ENCODE peak calls at places on chromosomes 4 and X, in ten cellular contexts. One of them, this sample, is unnamed.
A peak's percentile ranks its signal among the peaks of the same experiment; 100 is the strongest.

GRCh38 chr4:140095694-140096482 is 58.1 kb downstream of the MAML3 start:
- DNase-seq in stimulated activated CD4-positive, alpha-beta T cell treated with anti-CD3 and anti-CD28 coated beads, Interleukin-1b, Interleukin-23, amount 100 ng/mL, for 48 hours: peak; percentile 73
- DNase-seq in neural crest cell: no peak
- DNase-seq in AG08396: peak; percentile 36
- DNase-seq in cardiac fibroblast: peak; percentile 99
- DNase-seq in T-helper 1 cell: peak; percentile 95
- DNase-seq in ELR: peak; percentile 97
- DNase-seq in fibroblast of the conjunctiva: no peak
- DNase-seq in mesenchymal stem cell: peak; percentile 99
- DNase-seq in NAMALWA: no peak
- DNase-seq in this sample: no peak

GRCh38 chr4:139581096-139581495 is 25.1 kb upstream of the SETD7 start:
- DNase-seq in fibroblast of the conjunctiva: no peak
- DNase-seq in NAMALWA: no peak
- DNase-seq in cardiac fibroblast: no peak
- DNase-seq in neural crest cell: no peak
- DNase-seq in AG08396: no peak
- DNase-seq in stimulated activated CD4-positive, alpha-beta T cell treated with anti-CD3 and anti-CD28 coated beads, Interleukin-1b, Interleukin-23, amount 100 ng/mL, for 48 hours: no peak
- DNase-seq in ELR: no peak
- DNase-seq in T-helper 1 cell: no peak
- DNase-seq in mesenchymal stem cell: no peak
- DNase-seq in this sample: no peak

GRCh38 chr4:37454263-37454800 is 209.8 kb downstream of the NWD2 start:
- DNase-seq in cardiac fibroblast: no peak
- DNase-seq in neural crest cell: no peak
- DNase-seq in fibroblast of the conjunctiva: no peak
- DNase-seq in T-helper 1 cell: no peak
- DNase-seq in AG08396: no peak
- DNase-seq in ELR: no peak
- DNase-seq in mesenchymal stem cell: no peak
- DNase-seq in NAMALWA: no peak
- DNase-seq in stimulated activated CD4-positive, alpha-beta T cell treated with anti-CD3 and anti-CD28 coated beads, Interleukin-1b, Interleukin-23, amount 100 ng/mL, for 48 hours: no peak
- DNase-seq in this sample: no peak

GRCh38 chrX:74422576-74423288 is 1.4 kb downstream of the SLC16A2 start:
- DNase-seq in ELR: peak; percentile 70
- DNase-seq in fibroblast of the conjunctiva: peak; percentile 28
- DNase-seq in mesenchymal stem cell: peak; percentile 73
- DNase-seq in T-helper 1 cell: no peak
- DNase-seq in cardiac fibroblast: peak; percentile 48
- DNase-seq in AG08396: peak; percentile 83
- DNase-seq in neural crest cell: peak; percentile 37
- DNase-seq in stimulated activated CD4-positive, alpha-beta T cell treated with anti-CD3 and anti-CD28 coated beads, Interleukin-1b, Interleukin-23, amount 100 ng/mL, for 48 hours: no peak
- DNase-seq in NAMALWA: no peak
- DNase-seq in this sample: no peak

GRCh38 chrX:153646620-153647373 is at the start of gene DUSP9:
- DNase-seq in stimulated activated CD4-positive, alpha-beta T cell treated with anti-CD3 and anti-CD28 coated beads, Interleukin-1b, Interleukin-23, amount 100 ng/mL, for 48 hours: no peak
- DNase-seq in cardiac fibroblast: peak; percentile 15
- DNase-seq in NAMALWA: no peak
- DNase-seq in AG08396: peak; percentile 57
- DNase-seq in mesenchymal stem cell: peak; percentile 12
- DNase-seq in T-helper 1 cell: no peak
- DNase-seq in neural crest cell: no peak
- DNase-seq in ELR: peak; percentile 60
- DNase-seq in fibroblast of the conjunctiva: no peak
- DNase-seq in this sample: no peak

GRCh38 chr4:105186701-105187158 is 40.1 kb downstream of the TET2 start:
- DNase-seq in mesenchymal stem cell: peak; percentile 43
- DNase-seq in cardiac fibroblast: peak; percentile 68
- DNase-seq in T-helper 1 cell: no peak
- DNase-seq in neural crest cell: no peak
- DNase-seq in ELR: peak; percentile 48
- DNase-seq in NAMALWA: no peak
- DNase-seq in AG08396: peak; percentile 10
- DNase-seq in fibroblast of the conjunctiva: no peak
- DNase-seq in stimulated activated CD4-positive, alpha-beta T cell treated with anti-CD3 and anti-CD28 coated beads, Interleukin-1b, Interleukin-23, amount 100 ng/mL, for 48 hours: no peak
- DNase-seq in this sample: no peak

GRCh38 chr4:8037150-8037769 is 97.6 kb upstream of the AFAP1 start:
- DNase-seq in stimulated activated CD4-positive, alpha-beta T cell treated with anti-CD3 and anti-CD28 coated beads, Interleukin-1b, Interleukin-23, amount 100 ng/mL, for 48 hours: no peak
- DNase-seq in NAMALWA: no peak
- DNase-seq in ELR: no peak
- DNase-seq in fibroblast of the conjunctiva: no peak
- DNase-seq in neural crest cell: no peak
- DNase-seq in T-helper 1 cell: no peak
- DNase-seq in mesenchymal stem cell: no peak
- DNase-seq in AG08396: no peak
- DNase-seq in cardiac fibroblast: no peak
- DNase-seq in this sample: no peak

GRCh38 chrX:152878976-152879755 is 18.7 kb upstream of the ZNF185 start:
- DNase-seq in NAMALWA: peak; percentile 2
- DNase-seq in cardiac fibroblast: no peak
- DNase-seq in ELR: no peak
- DNase-seq in neural crest cell: no peak
- DNase-seq in stimulated activated CD4-positive, alpha-beta T cell treated with anti-CD3 and anti-CD28 coated beads, Interleukin-1b, Interleukin-23, amount 100 ng/mL, for 48 hours: no peak
- DNase-seq in AG08396: no peak
- DNase-seq in mesenchymal stem cell: no peak
- DNase-seq in T-helper 1 cell: no peak
- DNase-seq in fibroblast of the conjunctiva: no peak
- DNase-seq in this sample: no peak

GRCh38 chr4:93897559-93897958 is 69.0 kb downstream of the ATOH1 start:
- DNase-seq in AG08396: no peak
- DNase-seq in mesenchymal stem cell: peak; percentile 1
- DNase-seq in ELR: peak; percentile 7
- DNase-seq in stimulated activated CD4-positive, alpha-beta T cell treated with anti-CD3 and anti-CD28 coated beads, Interleukin-1b, Interleukin-23, amount 100 ng/mL, for 48 hours: no peak
- DNase-seq in cardiac fibroblast: peak; percentile 12
- DNase-seq in T-helper 1 cell: no peak
- DNase-seq in fibroblast of the conjunctiva: no peak
- DNase-seq in neural crest cell: no peak
- DNase-seq in NAMALWA: peak; percentile 58
- DNase-seq in this sample: no peak

GRCh38 chrX:113868169-113868568 is 715.7 kb upstream of the HTR2C start:
- DNase-seq in cardiac fibroblast: no peak
- DNase-seq in AG08396: no peak
- DNase-seq in neural crest cell: no peak
- DNase-seq in fibroblast of the conjunctiva: no peak
- DNase-seq in stimulated activated CD4-positive, alpha-beta T cell treated with anti-CD3 and anti-CD28 coated beads, Interleukin-1b, Interleukin-23, amount 100 ng/mL, for 48 hours: no peak
- DNase-seq in T-helper 1 cell: no peak
- DNase-seq in mesenchymal stem cell: peak; percentile 34
- DNase-seq in ELR: no peak
- DNase-seq in NAMALWA: no peak
- DNase-seq in this sample: no peak

GRCh38 chrX:31181377-31182038 is 109.7 kb upstream of the FTHL17 start:
- DNase-seq in stimulated activated CD4-positive, alpha-beta T cell treated with anti-CD3 and anti-CD28 coated beads, Interleukin-1b, Interleukin-23, amount 100 ng/mL, for 48 hours: no peak
- DNase-seq in NAMALWA: no peak
- DNase-seq in AG08396: no peak
- DNase-seq in neural crest cell: no peak
- DNase-seq in ELR: no peak
- DNase-seq in cardiac fibroblast: no peak
- DNase-seq in fibroblast of the conjunctiva: no peak
- DNase-seq in T-helper 1 cell: no peak
- DNase-seq in mesenchymal stem cell: peak; percentile 62
- DNase-seq in this sample: no peak

GRCh38 chr4:69322055-69322454 is 41.8 kb downstream of the UGT2B28 start:
- DNase-seq in stimulated activated CD4-positive, alpha-beta T cell treated with anti-CD3 and anti-CD28 coated beads, Interleukin-1b, Interleukin-23, amount 100 ng/mL, for 48 hours: no peak
- DNase-seq in ELR: peak; percentile 34
- DNase-seq in NAMALWA: no peak
- DNase-seq in T-helper 1 cell: no peak
- DNase-seq in mesenchymal stem cell: peak; percentile 79
- DNase-seq in neural crest cell: no peak
- DNase-seq in fibroblast of the conjunctiva: no peak
- DNase-seq in AG08396: no peak
- DNase-seq in cardiac fibroblast: peak; percentile 35
- DNase-seq in this sample: no peak

GRCh38 chr4:64781737-64782326 is 372.6 kb upstream of the TECRL start:
- DNase-seq in fibroblast of the conjunctiva: peak; percentile 14
- DNase-seq in AG08396: no peak
- DNase-seq in neural crest cell: no peak
- DNase-seq in cardiac fibroblast: peak; percentile 67
- DNase-seq in T-helper 1 cell: peak; percentile 0
- DNase-seq in stimulated activated CD4-positive, alpha-beta T cell treated with anti-CD3 and anti-CD28 coated beads, Interleukin-1b, Interleukin-23, amount 100 ng/mL, for 48 hours: no peak
- DNase-seq in ELR: peak; percentile 54
- DNase-seq in mesenchymal stem cell: peak; percentile 42
- DNase-seq in NAMALWA: peak; percentile 67
- DNase-seq in this sample: no peak

GRCh38 chrX:153820601-153821000 is 9.7 kb downstream of the PDZD4 start:
- DNase-seq in T-helper 1 cell: no peak
- DNase-seq in stimulated activated CD4-positive, alpha-beta T cell treated with anti-CD3 and anti-CD28 coated beads, Interleukin-1b, Interleukin-23, amount 100 ng/mL, for 48 hours: no peak
- DNase-seq in AG08396: no peak
- DNase-seq in NAMALWA: no peak
- DNase-seq in mesenchymal stem cell: no peak
- DNase-seq in neural crest cell: no peak
- DNase-seq in ELR: no peak
- DNase-seq in fibroblast of the conjunctiva: no peak
- DNase-seq in cardiac fibroblast: no peak
- DNase-seq in this sample: no peak

GRCh38 chr4:8275511-8275910 is 6.0 kb downstream of the HTRA3 start:
- DNase-seq in fibroblast of the conjunctiva: no peak
- DNase-seq in stimulated activated CD4-positive, alpha-beta T cell treated with anti-CD3 and anti-CD28 coated beads, Interleukin-1b, Interleukin-23, amount 100 ng/mL, for 48 hours: no peak
- DNase-seq in ELR: no peak
- DNase-seq in T-helper 1 cell: no peak
- DNase-seq in AG08396: no peak
- DNase-seq in neural crest cell: no peak
- DNase-seq in mesenchymal stem cell: no peak
- DNase-seq in NAMALWA: no peak
- DNase-seq in cardiac fibroblast: no peak
- DNase-seq in this sample: no peak

GRCh38 chr4:40254961-40255721 is 58.3 kb downstream of the RHOH start:
- DNase-seq in stimulated activated CD4-positive, alpha-beta T cell treated with anti-CD3 and anti-CD28 coated beads, Interleukin-1b, Interleukin-23, amount 100 ng/mL, for 48 hours: peak; percentile 53
- DNase-seq in AG08396: no peak
- DNase-seq in ELR: peak; percentile 70
- DNase-seq in cardiac fibroblast: peak; percentile 64
- DNase-seq in fibroblast of the conjunctiva: peak; percentile 39
- DNase-seq in mesenchymal stem cell: peak; percentile 84
- DNase-seq in neural crest cell: no peak
- DNase-seq in T-helper 1 cell: peak; percentile 71
- DNase-seq in NAMALWA: no peak
- DNase-seq in this sample: no peak

GRCh38 chr4:38146383-38146782 is 186.2 kb downstream of the PTTG2 start:
- DNase-seq in stimulated activated CD4-positive, alpha-beta T cell treated with anti-CD3 and anti-CD28 coated beads, Interleukin-1b, Interleukin-23, amount 100 ng/mL, for 48 hours: no peak
- DNase-seq in cardiac fibroblast: no peak
- DNase-seq in mesenchymal stem cell: no peak
- DNase-seq in NAMALWA: no peak
- DNase-seq in T-helper 1 cell: no peak
- DNase-seq in neural crest cell: no peak
- DNase-seq in fibroblast of the conjunctiva: no peak
- DNase-seq in ELR: no peak
- DNase-seq in AG08396: no peak
- DNase-seq in this sample: no peak

GRCh38 chr4:118158946-118159345 is 124.7 kb downstream of the NDST3 start:
- DNase-seq in fibroblast of the conjunctiva: no peak
- DNase-seq in ELR: no peak
- DNase-seq in T-helper 1 cell: no peak
- DNase-seq in cardiac fibroblast: no peak
- DNase-seq in mesenchymal stem cell: peak; percentile 13
- DNase-seq in AG08396: no peak
- DNase-seq in NAMALWA: no peak
- DNase-seq in neural crest cell: no peak
- DNase-seq in stimulated activated CD4-positive, alpha-beta T cell treated with anti-CD3 and anti-CD28 coated beads, Interleukin-1b, Interleukin-23, amount 100 ng/mL, for 48 hours: no peak
- DNase-seq in this sample: no peak

GRCh38 chrX:28591542-28591941 is 4.3 kb downstream of the IL1RAPL1 start:
- DNase-seq in ELR: no peak
- DNase-seq in cardiac fibroblast: no peak
- DNase-seq in T-helper 1 cell: no peak
- DNase-seq in NAMALWA: no peak
- DNase-seq in AG08396: no peak
- DNase-seq in fibroblast of the conjunctiva: no peak
- DNase-seq in stimulated activated CD4-positive, alpha-beta T cell treated with anti-CD3 and anti-CD28 coated beads, Interleukin-1b, Interleukin-23, amount 100 ng/mL, for 48 hours: no peak
- DNase-seq in mesenchymal stem cell: no peak
- DNase-seq in neural crest cell: no peak
- DNase-seq in this sample: no peak

GRCh38 chrX:103918584-103919335 is 43.7 kb upstream of the TMSB15B start:
- DNase-seq in NAMALWA: peak; percentile 68
- DNase-seq in ELR: peak; percentile 69
- DNase-seq in mesenchymal stem cell: peak; percentile 81
- DNase-seq in stimulated activated CD4-positive, alpha-beta T cell treated with anti-CD3 and anti-CD28 coated beads, Interleukin-1b, Interleukin-23, amount 100 ng/mL, for 48 hours: peak; percentile 63
- DNase-seq in fibroblast of the conjunctiva: peak; percentile 18
- DNase-seq in T-helper 1 cell: peak; percentile 77
- DNase-seq in AG08396: peak; percentile 59
- DNase-seq in cardiac fibroblast: peak; percentile 52
- DNase-seq in neural crest cell: peak; percentile 61
- DNase-seq in this sample: peak; percentile 29